ENCODE peak calls at places on chromosome 14, in six cellular contexts. I is activated naive CD8-positive, alpha-beta T cell treated with anti-CD3 and anti-CD28 coated beads, Interleukin-2, amount 10 ng/mL, durations not matched to agents 7 days and 5 days; D is NCI-H1436 treated with DMSO at 0.1 percent for 48 hours; K is breast epithelium; H is left ventricle myocardium superior; N is NCI-H1105. U is an unnamed sample.

GRCh38 chr14:76293221-76293620 is 82.7 kb upstream of the ESRRB start:
- DNase-seq in I (no peak), D (no peak), K (no peak), H (no peak), N (no peak), U (no peak)

GRCh38 chr14:75972729-75973480 is 8.9 kb downstream of the TGFB3 start:
- DNase-seq in I (no peak), D (no peak), K (no peak), H (no peak), N (no peak), U (peak)

GRCh38 chr14:32397871-32398640 is 69.0 kb downstream of the AKAP6 start:
- DNase-seq in I (no peak), D (no peak), K (no peak), H (no peak), N (no peak), U (peak)

GRCh38 chr14:69615471-69616407 is 4.3 kb downstream of the SUSD6 start:
- DNase-seq in I (peak), D (no peak), K (peak), H (no peak), N (peak), U (peak)

GRCh38 chr14:103808403-103809001 is 38.9 kb downstream of the PPP1R13B start:
- DNase-seq in I (peak), D (no peak), K (peak), H (peak), N (peak), U (peak)

GRCh38 chr14:32100175-32100574 is 23.1 kb downstream of the ARHGAP5 start:
- DNase-seq in I (no peak), D (no peak), K (no peak), H (no peak), N (no peak), U (no peak)

GRCh38 chr14:64659366-64659765 is 44.9 kb upstream of the PLEKHG3 start:
- DNase-seq in I (no peak), D (no peak), K (no peak), H (no peak), N (no peak), U (no peak)

GRCh38 chr14:30443368-30444007 is 115.5 kb upstream of the G2E3 start:
- DNase-seq in I (no peak), D (peak), K (no peak), H (no peak), N (peak), U (no peak)

GRCh38 chr14:43548368-43548767 is 958.7 kb downstream of the FSCB start:
- DNase-seq in I (no peak), D (no peak), K (no peak), H (no peak), N (no peak), U (no peak)

GRCh38 chr14:78863143-78863542 is 693.0 kb downstream of the NRXN3 start:
- DNase-seq in I (peak), D (no peak), K (no peak), H (no peak), N (no peak), U (no peak)

GRCh38 chr14:51776102-51776894 is 84.1 kb upstream of the GNG2 start:
- DNase-seq in I (peak), D (peak), K (peak), H (peak), N (peak), U (peak)

GRCh38 chr14:76962303-76962660 is 66.2 kb downstream of the IRF2BPL start:
- DNase-seq in I (peak), D (no peak), K (no peak), H (no peak), N (no peak), U (no peak)

GRCh38 chr14:73003688-73004087 is 23.2 kb downstream of the ZFYVE1 start:
- DNase-seq in I (no peak), D (no peak), K (no peak), H (peak), N (no peak), U (no peak)

U was measured in lower leg skin.